ENCODE peak calls at places on chromosomes 7 and 10, in nine cellular contexts. U, E, D, L, G, T, P, F and B are unnamed samples.

GRCh38 chr10:113648478-113648877 is 15.4 kb downstream of the NRAP start:
- DNase-seq in F (no peak), G (no peak), U (no peak), D (no peak), E (peak), T (no peak), P (no peak), L (no peak), B (no peak)

GRCh38 chr7:133135451-133135850 is 53.6 kb upstream of the CHCHD3 start:
- DNase-seq in E (peak), F (no peak), T (no peak), L (no peak), G (no peak), P (no peak), D (no peak), U (no peak), B (no peak)

GRCh38 chr10:32256613-32257437 is 90.1 kb downstream of the EPC1 start:
- DNase-seq in L (peak), U (peak), G (no peak), D (peak), P (peak), F (peak), T (peak), E (peak), B (peak)

GRCh38 chr7:4882169-4882741 is 1.3 kb downstream of the RADIL start:
- DNase-seq in F (peak), E (peak), P (no peak), U (peak), G (peak), T (peak), L (no peak), D (no peak), B (no peak)

GRCh38 chr7:26993816-26994810 is 101.7 kb downstream of the HOXA1 start:
- DNase-seq in P (no peak), D (no peak), G (no peak), F (no peak), E (peak), U (no peak), L (no peak), T (no peak), B (no peak)

GRCh38 chr7:71618281-71618680 is 486.3 kb downstream of the GALNT17 start:
- DNase-seq in F (no peak), L (no peak), G (no peak), T (no peak), E (no peak), P (no peak), U (no peak), D (no peak), B (no peak)

GRCh38 chr10:122490786-122491680 is 29.7 kb downstream of the HTRA1 start:
- DNase-seq in U (no peak), E (no peak), F (no peak), L (no peak), T (peak), G (no peak), P (no peak), D (no peak), B (no peak)

GRCh38 chr10:12927896-12928295 is 73.6 kb downstream of the CCDC3 start:
- DNase-seq in T (no peak), P (no peak), L (no peak), D (no peak), F (no peak), G (no peak), E (no peak), U (no peak), B (no peak)

GRCh38 chr7:143229054-143229790 is 7.4 kb downstream of the TAS2R40 start:
- DNase-seq in U (no peak), F (no peak), T (no peak), G (no peak), E (peak), L (no peak), P (no peak), D (no peak), B (peak)

GRCh38 chr10:113335603-113336002 is 217.2 kb upstream of the HABP2 start:
- DNase-seq in T (no peak), G (no peak), D (no peak), P (no peak), F (no peak), U (no peak), L (no peak), E (peak), B (no peak)

GRCh38 chr7:137564677-137565076 is 221.1 kb upstream of the PTN start:
- DNase-seq in P (no peak), G (no peak), F (no peak), U (no peak), E (peak), T (no peak), L (no peak), D (no peak), B (no peak)

GRCh38 chr10:34760606-34761005 is 54.5 kb downstream of the PARD3 start:
- DNase-seq in G (no peak), T (no peak), D (peak), L (no peak), F (no peak), U (no peak), P (no peak), E (no peak), B (no peak)